ENCODE peak calls at places on chromosome 2, in four cellular contexts. W is BE2C, Y is GM06990, M is HFFc6. O is an unnamed sample.

GRCh38 chr2:79393806-79394484 is 118.9 kb upstream of the CTNNA2 start:
- DNase-seq in W (peak), Y (no peak), M (no peak), O (peak)

GRCh38 chr2:26669099-26669498 is 23.4 kb upstream of the KCNK3 start:
- DNase-seq in W (no peak), Y (no peak), M (no peak), O (no peak)

GRCh38 chr2:85830645-85831044 is 58.1 kb downstream of the ST3GAL5 start:
- DNase-seq in W (no peak), Y (no peak), M (no peak), O (no peak)

GRCh38 chr2:11239147-11239546 is 83.9 kb downstream of the SLC66A3 start:
- DNase-seq in W (no peak), Y (no peak), M (no peak), O (no peak)

GRCh38 chr2:177489719-177490301 is 97.2 kb downstream of the AGPS start:
- DNase-seq in W (peak), Y (no peak), M (peak), O (peak)

GRCh38 chr2:20474757-20475566 is 28.1 kb downstream of the RHOB start:
- DNase-seq in W (no peak), Y (no peak), M (no peak), O (no peak)

GRCh38 chr2:6254446-6254845 is 562.3 kb downstream of the SOX11 start:
- DNase-seq in W (no peak), Y (no peak), M (no peak), O (no peak)

GRCh38 chr2:11683486-11683885 is 13.5 kb upstream of the NTSR2 start:
- DNase-seq in W (no peak), Y (no peak), M (no peak), O (no peak)

GRCh38 chr2:8024506-8024905 is 657.4 kb upstream of the ID2 start:
- DNase-seq in W (no peak), Y (no peak), M (no peak), O (no peak)

GRCh38 chr2:28905533-28905932 is 11.1 kb downstream of the WDR43 start:
- DNase-seq in W (no peak), Y (no peak), M (no peak), O (no peak)

GRCh38 chr2:207223051-207223450 is 57.3 kb upstream of the KLF7 start:
- DNase-seq in W (peak), Y (no peak), M (peak), O (no peak)

GRCh38 chr2:236168110-236169067 is at the start of gene GBX2:
- DNase-seq in W (peak), Y (no peak), M (no peak), O (peak)

GRCh38 chr2:236166781-236167296 is 1.3 kb downstream of the GBX2 start:
- DNase-seq in W (no peak), Y (no peak), M (no peak), O (no peak)

GRCh38 chr2:236169151-236169721 is 1.1 kb upstream of the GBX2 start:
- DNase-seq in W (no peak), Y (no peak), M (no peak), O (no peak)

GRCh38 chr2:236166157-236166780 is 1.9 kb downstream of the GBX2 start:
- DNase-seq in W (no peak), Y (no peak), M (no peak), O (peak)

GRCh38 chr2:236167297-236168109 is 683 bp downstream of the GBX2 start:
- DNase-seq in W (peak), Y (no peak), M (peak), O (peak)
- TF ChIP-seq CTCF in W (peak), Y (no peak), M (peak), O (no peak)

GRCh38 chr2:235320341-235320740 is 173.5 kb upstream of the AGAP1 start:
- DNase-seq in W (no peak), Y (no peak), M (no peak), O (no peak)
- TF ChIP-seq CTCF in W (no peak), Y (no peak), M (no peak), O (no peak)

DNA sequence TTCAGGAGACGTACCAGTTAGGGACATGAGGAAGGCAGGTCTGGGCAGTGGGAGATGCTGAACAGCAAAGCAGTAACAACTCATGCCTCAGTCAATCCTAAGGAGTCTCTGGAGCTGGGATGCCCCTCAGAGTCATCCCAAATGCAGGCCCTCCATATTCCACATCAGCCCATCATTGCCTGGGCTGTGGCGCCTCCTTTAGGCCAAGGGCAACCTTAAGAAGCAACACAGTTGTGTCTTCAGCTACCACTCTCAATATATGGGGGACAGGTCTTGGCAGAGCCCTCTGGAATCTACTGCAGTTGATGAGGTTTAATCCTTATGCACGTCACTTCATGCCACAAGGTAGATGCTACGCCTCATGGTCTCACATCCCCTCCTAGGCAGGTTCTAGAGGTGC is 682.0 kb upstream of the RAB6C start:
- DNase-seq in W (no peak), Y (no peak), M (no peak), O (no peak)
- TF ChIP-seq CTCF in W (no peak), Y (peak), M (no peak), O (no peak)

GRCh38 chr2:159032156-159032555 is 63.7 kb downstream of the TANC1 start:
- DNase-seq in W (no peak), Y (no peak), M (no peak), O (no peak)

GRCh38 chr2:159032580-159032979 is 64.1 kb downstream of the TANC1 start:
- DNase-seq in W (no peak), Y (no peak), M (no peak), O (no peak)

GRCh38 chr2:159034728-159035127 is 66.3 kb downstream of the TANC1 start:
- DNase-seq in W (no peak), Y (no peak), M (no peak), O (no peak)

GRCh38 chr2:159030674-159031380 is 62.4 kb downstream of the TANC1 start:
- DNase-seq in W (peak), Y (no peak), M (peak), O (peak)

GRCh38 chr2:159035790-159036411 is 67.5 kb downstream of the TANC1 start:
- DNase-seq in W (peak), Y (no peak), M (peak), O (no peak)
- TF ChIP-seq CTCF in W (peak), Y (peak), M (peak), O (no peak)

DNA sequence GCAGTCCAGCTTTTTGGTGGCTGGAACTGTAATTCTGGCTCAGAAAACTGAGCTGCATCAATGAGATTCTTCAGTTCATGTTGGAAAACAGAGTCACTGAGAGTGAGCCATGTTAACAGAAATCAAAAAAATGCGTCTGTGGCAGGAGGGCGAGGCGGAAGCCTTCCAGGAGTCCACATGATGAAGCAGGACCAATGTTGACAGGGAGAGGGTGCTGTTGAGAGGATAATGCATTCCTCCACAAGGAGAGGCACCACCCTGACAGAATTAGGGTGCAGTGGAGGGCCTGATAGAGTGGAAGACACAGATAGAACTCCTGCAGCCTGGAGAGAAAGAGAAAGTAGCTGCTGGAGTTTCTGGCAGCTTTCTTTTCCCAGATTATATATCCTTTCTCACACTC is 111.5 kb downstream of the MGAT5 start:
- DNase-seq in W (no peak), Y (no peak), M (peak), O (no peak)
- TF ChIP-seq CTCF in W (no peak), Y (peak), M (peak), O (no peak)

DNA sequence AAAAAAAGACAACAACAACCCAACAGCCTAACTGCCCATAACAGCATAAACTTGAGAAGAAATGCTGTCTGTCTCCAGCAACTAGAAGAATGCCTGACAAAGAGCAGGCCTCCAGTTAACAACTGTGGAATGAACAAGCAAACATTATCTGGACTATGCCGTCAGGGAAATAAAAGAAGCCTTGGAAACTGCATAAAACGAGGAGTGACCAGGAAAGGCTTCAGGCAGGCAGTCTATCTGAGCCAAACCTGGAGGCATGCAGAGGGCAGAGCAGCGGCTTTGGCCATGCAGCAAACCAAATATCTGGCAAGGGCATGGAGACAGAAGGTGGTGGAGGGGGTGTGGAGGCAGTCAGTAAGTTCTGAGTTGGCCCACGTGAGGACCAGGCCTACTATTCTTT is 11.1 kb downstream of the HES6 start:
- DNase-seq in W (no peak), Y (no peak), M (no peak), O (no peak)
- TF ChIP-seq CTCF in W (no peak), Y (no peak), M (no peak), O (no peak)